ENCODE peak calls at places on chromosomes 4 and X, in seven cellular contexts. M is CD8-positive, alpha-beta memory T cell; E is keratinocyte; F is iPS DF 6.9; C is mesenchymal stem cell; N is foreskin fibroblast; W is bronchial epithelial cell. X is an unnamed sample.

GRCh38 chr4:15331930-15332329 is 95.9 kb upstream of the C1QTNF7 start:
- DNase-seq in M (no peak), E (no peak), F (no peak), C (no peak), N (no peak), W (no peak), X (no peak)

GRCh38 chrX:47283015-47283771 is 50.4 kb downstream of the USP11 start:
- DNase-seq in M (no peak), E (no peak), F (no peak), C (no peak), N (peak; percentile 53), W (peak; percentile 47), X (peak; percentile 56)

GRCh38 chr4:123417813-123418212 is 21.2 kb downstream of the SPRY1 start:
- DNase-seq in M (no peak), E (no peak), F (no peak), C (no peak), N (no peak), W (no peak), X (peak; percentile 30)

GRCh38 chr4:95268819-95269565 is 279.8 kb downstream of the UNC5C start:
- DNase-seq in M (no peak), E (no peak), F (no peak), C (peak; percentile 30), N (no peak), W (peak; percentile 11), X (peak; percentile 46)

GRCh38 chrX:10174810-10175209 is 18.0 kb downstream of the CLCN4 start:
- DNase-seq in M (no peak), E (no peak), F (no peak), C (peak; percentile 61), N (no peak), W (peak; percentile 48), X (peak; percentile 60)

GRCh38 chrX:19541196-19541595 is 25.9 kb upstream of the MAP3K15 start:
- DNase-seq in M (no peak), E (no peak), F (no peak), C (no peak), N (no peak), W (no peak), X (no peak)

GRCh38 chr4:63085091-63085490 is 1324.2 kb downstream of the TECRL start:
- DNase-seq in M (no peak), E (no peak), F (no peak), C (no peak), N (no peak), W (peak; percentile 11), X (peak; percentile 1)

GRCh38 chr4:128582319-128582948 is 227.1 kb upstream of the JADE1 start:
- DNase-seq in M (no peak), E (no peak), F (no peak), C (no peak), N (no peak), W (peak; percentile 13), X (no peak)

GRCh38 chr4:42152507-42153504 is at the start of gene BEND4:
- DNase-seq in M (no peak), E (no peak), F (peak; percentile 29), C (no peak), N (no peak), W (no peak), X (no peak)

GRCh38 chr4:105474110-105474518 is 252 bp upstream of the PPA2 start:
- DNase-seq in M (no peak), E (no peak), F (no peak), C (no peak), N (peak; percentile 81), W (peak; percentile 65), X (peak; percentile 88)

GRCh38 chr4:8674311-8674885 is 81.8 kb downstream of the CPZ start:
- DNase-seq in M (no peak), E (no peak), F (no peak), C (no peak), N (no peak), W (no peak), X (no peak)

GRCh38 chr4:123896446-123897071 is 500.0 kb downstream of the SPRY1 start:
- DNase-seq in M (no peak), E (no peak), F (no peak), C (no peak), N (peak; percentile 3), W (no peak), X (peak; percentile 6)

GRCh38 chrX:71650333-71650969 is 16.9 kb upstream of the LOC101059915 start:
- DNase-seq in M (peak; percentile 44), E (no peak), F (no peak), C (no peak), N (no peak), W (no peak), X (peak; percentile 10)

GRCh38 chr4:41602886-41603503 is 65.0 kb downstream of the LIMCH1 start:
- DNase-seq in M (no peak), E (no peak), F (no peak), C (peak; percentile 23), N (no peak), W (no peak), X (no peak)

GRCh38 chr4:65668201-65669007 is 1.9 kb downstream of the EPHA5 start:
- DNase-seq in M (no peak), E (no peak), F (no peak), C (peak; percentile 54), N (no peak), W (no peak), X (peak; percentile 41)

GRCh38 chr4:54819044-54819443 is 161.3 kb downstream of the KIT start:
- DNase-seq in M (no peak), E (no peak), F (no peak), C (no peak), N (no peak), W (peak; percentile 16), X (no peak)

DNA sequence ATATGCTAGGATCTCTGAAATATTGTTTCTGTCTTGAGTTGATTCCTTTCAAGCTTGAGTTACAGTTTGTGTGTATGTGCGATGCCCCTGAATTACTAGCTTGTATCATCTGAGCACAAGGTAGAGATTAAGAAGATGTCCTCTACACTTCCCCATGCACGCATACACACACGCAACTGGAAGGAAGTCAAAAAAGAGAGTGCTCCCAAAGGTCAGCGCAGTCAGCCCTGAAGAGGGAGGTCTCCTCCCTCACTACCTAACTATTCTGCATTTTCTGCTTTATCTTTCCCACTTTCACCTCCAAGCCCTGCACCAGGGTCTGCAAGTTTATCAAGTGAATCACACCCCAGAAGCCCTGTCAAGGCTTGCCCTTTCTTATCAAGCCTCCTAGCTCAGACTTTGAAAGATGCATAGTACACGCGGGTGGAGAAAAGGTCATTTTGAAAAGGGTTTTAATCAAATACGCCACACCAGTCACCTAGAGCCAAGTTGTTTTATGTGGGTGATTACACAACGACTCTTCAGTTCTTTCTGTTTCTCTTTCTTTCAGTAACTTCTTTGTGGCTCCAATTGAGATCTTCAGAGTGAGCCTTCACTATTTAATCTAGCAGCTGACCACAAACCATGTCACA is 127.7 kb downstream of the ASB9 start:
- DNase-seq in M (no peak), E (no peak), F (no peak), C (peak; percentile 0), N (no peak), W (peak; percentile 32), X (no peak)
- H3K4me3 ChIP-seq in M (no peak overlapping the region), E (no peak overlapping the region), F (no peak overlapping the region), C (no peak overlapping the region), N (no peak overlapping the region), W (no peak overlapping the region), X (no peak overlapping the region)

GRCh38 chrX:57821703-57822375 is 88.4 kb downstream of the ZXDA start:
- DNase-seq in M (peak; percentile 24), E (peak; percentile 5), F (peak; percentile 1), C (no peak), N (peak; percentile 20), W (peak; percentile 40), X (peak; percentile 71)
- H3K4me3 ChIP-seq in M (no peak overlapping the region), E (no peak overlapping the region), F (no peak overlapping the region), C (peak overlapping the region; percentile 42), N (no peak overlapping the region), W (no peak overlapping the region), X (no peak overlapping the region)

DNA sequence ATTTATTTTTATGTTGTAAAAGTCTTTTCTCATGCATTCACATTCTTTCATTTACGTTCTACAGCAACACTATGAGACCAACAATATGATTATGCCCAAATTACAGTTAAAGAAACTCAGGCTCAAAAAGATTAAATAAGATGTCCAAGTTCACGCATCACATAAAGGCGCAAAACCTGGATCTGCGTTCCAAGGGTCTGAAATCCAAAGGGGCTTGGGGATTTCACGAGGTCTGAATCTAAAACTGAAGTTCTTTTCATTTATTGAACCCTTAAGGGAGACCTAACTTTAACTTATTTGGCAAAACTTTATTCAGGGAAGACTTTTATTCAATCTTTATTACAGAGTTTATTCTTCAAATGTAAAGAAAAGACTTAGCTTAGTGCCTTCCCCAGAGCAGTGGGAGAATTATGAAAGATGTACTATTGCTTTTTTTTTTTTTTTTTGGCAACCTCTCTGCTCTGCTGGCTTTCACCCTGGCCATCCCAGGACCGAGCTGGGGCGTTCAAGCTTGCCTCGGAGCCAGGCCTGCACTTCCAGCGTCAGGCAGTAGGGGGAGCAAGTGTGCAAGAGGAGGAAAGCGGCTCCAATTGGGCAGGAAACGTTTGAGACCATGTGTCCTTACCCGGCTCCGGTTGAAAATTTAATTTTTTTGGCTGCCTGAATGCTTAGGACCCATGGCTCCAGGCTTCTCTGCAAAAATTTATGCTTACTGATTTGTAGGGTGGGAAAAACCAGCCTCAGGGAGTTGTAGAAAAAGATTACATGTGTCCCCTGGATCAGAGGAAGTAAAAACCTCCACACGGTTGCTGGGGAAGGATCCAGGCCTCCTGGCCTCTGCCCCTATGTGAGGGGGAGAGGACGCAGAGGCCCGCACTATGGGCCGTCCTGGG is 344.3 kb upstream of the KLF3 start:
- DNase-seq in M (peak; percentile 80), E (peak; percentile 52), F (peak; percentile 79), C (peak; percentile 87), N (peak; percentile 82), W (peak; percentile 75), X (peak; percentile 96)
- H3K4me3 ChIP-seq in M (peak overlapping the region; percentile 43), E (no peak overlapping the region), F (no peak overlapping the region), C (peak overlapping the region; percentile 32), N (no peak overlapping the region), W (no peak overlapping the region), X (no peak overlapping the region)

GRCh38 chr4:184067931-184068554 is 149.6 kb downstream of the ENPP6 start:
- DNase-seq in M (no peak), E (no peak), F (no peak), C (peak; percentile 12), N (no peak), W (no peak), X (no peak)

GRCh38 chr4:184062769-184063168 is 154.9 kb downstream of the ENPP6 start:
- DNase-seq in M (no peak), E (no peak), F (no peak), C (no peak), N (no peak), W (no peak), X (no peak)

GRCh38 chr4:184064877-184065276 is 152.8 kb downstream of the ENPP6 start:
- DNase-seq in M (no peak), E (no peak), F (no peak), C (no peak), N (no peak), W (no peak), X (no peak)

GRCh38 chr4:184061582-184061981 is 156.1 kb downstream of the ENPP6 start:
- DNase-seq in M (no peak), E (no peak), F (no peak), C (no peak), N (no peak), W (no peak), X (no peak)

DNA sequence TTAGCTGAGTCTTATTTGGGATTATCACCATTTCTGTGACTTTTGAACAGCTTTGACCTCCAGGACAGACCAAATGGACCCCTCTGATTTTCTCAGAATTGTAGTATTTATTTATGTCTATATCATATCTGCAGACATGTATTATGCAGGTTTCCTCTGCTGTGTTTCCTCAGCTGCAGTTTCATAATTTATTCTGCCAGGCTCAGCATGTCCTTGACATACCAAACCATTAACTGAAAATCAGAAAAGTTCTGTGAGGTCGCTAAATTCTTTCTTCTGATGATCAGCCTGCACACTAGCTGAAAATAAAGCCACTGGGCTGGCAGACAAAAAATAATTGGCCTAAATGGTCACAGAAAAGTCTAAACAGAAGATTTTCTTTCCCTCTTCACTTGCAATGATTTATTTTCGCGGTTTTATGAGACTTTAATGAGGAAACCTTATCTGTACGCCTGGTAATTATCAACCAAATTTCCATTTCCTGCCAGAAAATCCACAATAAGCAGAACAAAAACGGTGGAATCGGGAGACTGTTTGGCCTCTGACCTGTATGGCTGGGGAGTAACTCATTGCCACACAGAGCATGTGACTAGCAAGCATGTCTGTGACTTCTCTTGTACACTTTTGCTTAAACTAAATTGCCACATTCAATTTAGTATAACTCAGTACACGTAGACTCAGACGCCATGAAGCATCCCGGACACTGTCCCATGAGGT is 150.9 kb downstream of the ENPP6 start:
- DNase-seq in M (no peak), E (no peak), F (no peak), C (peak; percentile 55), N (no peak), W (no peak), X (no peak)
- H3K4me3 ChIP-seq in M (no peak overlapping the region), E (no peak overlapping the region), F (no peak overlapping the region), C (no peak overlapping the region), N (no peak overlapping the region), W (no peak overlapping the region), X (no peak overlapping the region)